ENCODE peak calls at places on chromosomes 11 and 22, in eight cellular contexts. L is left ventricle myocardium inferior; R is esophagus squamous epithelium; F is CD8-positive, alpha-beta T cell; C is PC-9; Y is IMR-90; K is OCI-LY7; Q is RWPE2. M is an unnamed sample. For H3K36me3, the result is how much of the 10 kb centered on the place peaks cover.

GRCh38 chr11:26572770-26573402 is 823 bp upstream of the MUC15 start:
- DNase-seq in L (no peak), R (no peak), F (no peak), C (peak), Y (no peak), K (no peak), Q (no peak), M (no peak)

GRCh38 chr11:36012410-36012809 is 68.5 kb downstream of the LDLRAD3 start:
- DNase-seq in L (no peak), R (no peak), F (no peak), C (no peak), Y (peak), K (no peak), Q (no peak), M (no peak)

GRCh38 chr22:40000171-40000570 is 5.4 kb downstream of the FAM83F start:
- DNase-seq in L (no peak), R (no peak), F (no peak), C (no peak), Y (no peak), K (no peak), Q (no peak), M (no peak)

GRCh38 chr11:10777806-10778205 is 26.8 kb downstream of the CTR9 start:
- DNase-seq in L (no peak), R (no peak), F (no peak), C (no peak), Y (peak), K (no peak), Q (no peak), M (no peak)

GRCh38 chr11:104000798-104001197 is 35.6 kb upstream of the DDI1 start:
- DNase-seq in L (no peak), R (no peak), F (no peak), C (no peak), Y (peak), K (no peak), Q (no peak), M (no peak)

GRCh38 chr11:86091566-86091965 is 22.7 kb upstream of the PICALM start:
- DNase-seq in L (no peak), R (no peak), F (no peak), C (no peak), Y (peak), K (no peak), Q (no peak), M (no peak)

GRCh38 chr11:72085836-72086475 is 5.3 kb downstream of the LRRC51 start:
- DNase-seq in L (no peak), R (no peak), F (no peak), C (no peak), Y (no peak), K (no peak), Q (no peak), M (no peak)

GRCh38 chr11:83819936-83820549 is 533.9 kb upstream of the CCDC90B start:
- DNase-seq in L (no peak), R (no peak), F (no peak), C (no peak), Y (peak), K (peak), Q (no peak), M (no peak)

GRCh38 chr11:95461858-95462257 is 230.9 kb upstream of the SESN3 start:
- DNase-seq in L (no peak), R (no peak), F (no peak), C (no peak), Y (no peak), K (peak), Q (no peak), M (no peak)

GRCh38 chr11:63508009-63508408 is 2.1 kb downstream of the LGALS12 start:
- DNase-seq in L (peak), R (no peak), F (no peak), C (peak), Y (no peak), K (peak), Q (no peak), M (peak)

GRCh38 chr11:110921742-110922200 is 209.5 kb upstream of the ARHGAP20 start:
- DNase-seq in L (no peak), R (no peak), F (no peak), C (no peak), Y (peak), K (no peak), Q (no peak), M (no peak)

GRCh38 chr11:1437500-1437899 is 47.8 kb downstream of the BRSK2 start:
- DNase-seq in L (peak), R (no peak), F (no peak), C (peak), Y (peak), K (no peak), Q (no peak), M (peak)

GRCh38 chr11:106495046-106495445 is 417.6 kb downstream of the AASDHPPT start:
- DNase-seq in L (no peak), R (no peak), F (no peak), C (no peak), Y (peak), K (no peak), Q (no peak), M (no peak)

GRCh38 chr11:27218498-27219038 is 144.4 kb downstream of the CCDC34 start:
- DNase-seq in L (no peak), R (no peak), F (no peak), C (peak), Y (peak), K (no peak), Q (no peak), M (no peak)

GRCh38 chr11:47372422-47372821 is 5.9 kb downstream of the SPI1 start:
- DNase-seq in L (no peak), R (no peak), F (no peak), C (no peak), Y (no peak), K (no peak), Q (no peak), M (no peak)
- TF ChIP-seq CTCF in L (no peak), R (no peak), F (no peak), C (no peak), Y (no peak), K (no peak), Q (no peak), M (no peak)

DNA sequence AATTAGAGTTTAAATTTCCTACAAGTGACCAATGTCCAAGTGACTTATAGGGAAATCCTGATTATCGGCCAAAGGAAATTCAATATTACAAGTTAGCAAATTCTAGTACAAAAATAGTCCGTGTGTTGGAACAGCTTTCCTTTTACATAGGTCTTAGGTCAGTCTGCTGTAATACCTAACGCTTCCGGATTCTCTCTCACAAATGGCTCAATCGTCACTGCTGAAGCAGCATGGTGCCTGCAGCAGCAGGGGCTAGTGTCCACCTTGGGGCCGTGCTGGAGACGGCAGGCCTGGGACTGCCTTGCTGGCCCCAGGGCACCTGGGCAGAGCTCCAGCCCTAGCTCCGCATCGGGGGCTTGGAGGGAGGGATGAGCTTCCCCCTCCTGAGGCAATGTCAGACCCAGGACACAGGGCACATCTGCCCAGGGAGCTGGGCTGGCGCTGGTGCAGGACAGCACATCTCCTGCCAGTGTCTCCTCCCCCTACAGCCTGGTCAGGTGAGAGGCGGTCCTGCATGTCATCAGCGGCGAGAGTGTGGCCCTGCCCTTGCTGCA is 39.4 kb upstream of the CLTCL1 start:
- DNase-seq in L (no peak), R (no peak), F (no peak), C (no peak), Y (no peak), K (no peak), Q (no peak), M (no peak)
- H3K36me3 ChIP-seq in L (half or more), R (under half), F (under half), C (under half), Y (under half), K (half or more), Q (half or more), M (under half)

GRCh38 chr11:92554662-92555061 is 330.0 kb downstream of the FAT3 start:
- DNase-seq in L (no peak), R (no peak), F (no peak), C (no peak), Y (no peak), K (no peak), Q (no peak), M (no peak)

GRCh38 chr11:92550411-92550810 is 325.8 kb downstream of the FAT3 start:
- DNase-seq in L (no peak), R (no peak), F (no peak), C (no peak), Y (no peak), K (no peak), Q (no peak), M (no peak)

GRCh38 chr11:92556435-92556834 is 331.8 kb downstream of the FAT3 start:
- DNase-seq in L (no peak), R (no peak), F (no peak), C (peak), Y (peak), K (no peak), Q (no peak), M (no peak)

GRCh38 chr11:92550871-92551270 is 326.3 kb downstream of the FAT3 start:
- DNase-seq in L (no peak), R (no peak), F (no peak), C (no peak), Y (no peak), K (no peak), Q (no peak), M (no peak)

DNA sequence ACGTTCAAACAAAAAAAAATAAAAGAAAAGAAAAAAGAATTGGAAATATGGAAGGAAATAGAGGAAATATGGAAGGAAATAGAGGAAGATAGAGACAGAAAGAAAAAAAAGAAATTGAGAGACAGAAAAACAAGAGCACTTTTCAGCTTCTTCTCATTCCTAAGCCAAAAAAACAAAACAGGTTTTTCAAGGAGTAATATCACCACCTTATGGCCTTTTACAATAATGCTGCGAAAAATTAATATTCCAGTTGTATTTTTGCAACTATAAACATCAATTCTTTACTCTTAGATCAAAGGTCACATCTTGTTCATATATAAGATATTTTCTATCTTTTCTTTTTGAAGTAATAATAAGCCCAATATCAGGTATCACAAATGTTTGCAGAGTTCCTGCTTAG is 328.3 kb downstream of the FAT3 start:
- DNase-seq in L (no peak), R (no peak), F (no peak), C (no peak), Y (peak), K (no peak), Q (no peak), M (no peak)
- TF ChIP-seq CTCF in L (no peak), R (no peak), F (no peak), C (peak), Y (peak), K (peak), Q (peak), M (peak)

GRCh38 chr11:118897721-118898310 is 14.1 kb downstream of the CXCR5 start:
- DNase-seq in L (no peak), R (no peak), F (no peak), C (no peak), Y (no peak), K (no peak), Q (no peak), M (peak)
- H3K36me3 ChIP-seq in L (under half), R (under half), F (under half), C (under half), Y (half or more), K (under half), Q (under half), M (under half)

DNA sequence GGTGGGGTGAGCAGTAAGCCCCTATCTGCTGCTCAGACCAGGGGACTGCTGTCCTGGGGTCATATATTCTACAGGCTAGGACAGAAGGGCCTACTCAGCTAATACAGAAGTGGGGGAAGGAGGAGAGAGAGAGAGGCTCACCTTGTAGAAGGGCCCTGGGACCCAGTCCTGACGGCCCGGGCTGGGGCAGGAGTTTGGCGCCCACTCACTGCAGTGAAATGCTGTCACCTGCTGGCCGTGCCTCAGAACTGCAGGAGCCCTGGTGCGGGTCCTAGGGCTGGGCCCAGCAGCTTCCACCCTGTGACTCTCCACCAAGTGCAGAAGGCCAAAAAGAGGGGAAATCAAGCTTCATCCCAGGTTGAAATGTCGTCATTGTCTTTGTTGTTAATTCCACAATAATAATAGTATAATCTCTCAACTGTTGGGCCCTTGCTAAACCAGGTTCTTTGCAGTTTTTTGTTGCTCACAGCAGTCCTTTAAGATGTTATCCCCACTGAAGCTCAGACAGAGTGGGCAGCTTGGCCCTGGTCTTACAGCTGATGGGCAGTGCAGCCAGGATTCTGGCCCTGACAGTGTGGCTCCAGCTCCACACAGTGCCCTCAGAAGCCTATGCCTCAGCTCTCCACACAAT is 29.6 kb downstream of the TRIM29 start:
- DNase-seq in L (peak), R (no peak), F (peak), C (peak), Y (peak), K (peak), Q (no peak), M (peak)
- TF ChIP-seq CTCF in L (peak), R (peak), F (peak), C (peak), Y (peak), K (peak), Q (peak), M (peak)

GRCh38 chr11:65506316-65506769 is 7.5 kb downstream of the MALAT1 start:
- DNase-seq in L (no peak), R (no peak), F (peak), C (no peak), Y (no peak), K (no peak), Q (no peak), M (no peak)

GRCh38 chr11:65503923-65504670 is 5.3 kb downstream of the MALAT1 start:
- DNase-seq in L (no peak), R (no peak), F (no peak), C (no peak), Y (peak), K (no peak), Q (no peak), M (no peak)

GRCh38 chr11:65505434-65506315 is 6.8 kb downstream of the MALAT1 start:
- DNase-seq in L (no peak), R (no peak), F (no peak), C (no peak), Y (peak), K (peak), Q (no peak), M (no peak)

GRCh38 chr11:65503606-65503922 is 4.7 kb downstream of the MALAT1 start:
- DNase-seq in L (no peak), R (no peak), F (no peak), C (no peak), Y (peak), K (no peak), Q (no peak), M (no peak)

DNA sequence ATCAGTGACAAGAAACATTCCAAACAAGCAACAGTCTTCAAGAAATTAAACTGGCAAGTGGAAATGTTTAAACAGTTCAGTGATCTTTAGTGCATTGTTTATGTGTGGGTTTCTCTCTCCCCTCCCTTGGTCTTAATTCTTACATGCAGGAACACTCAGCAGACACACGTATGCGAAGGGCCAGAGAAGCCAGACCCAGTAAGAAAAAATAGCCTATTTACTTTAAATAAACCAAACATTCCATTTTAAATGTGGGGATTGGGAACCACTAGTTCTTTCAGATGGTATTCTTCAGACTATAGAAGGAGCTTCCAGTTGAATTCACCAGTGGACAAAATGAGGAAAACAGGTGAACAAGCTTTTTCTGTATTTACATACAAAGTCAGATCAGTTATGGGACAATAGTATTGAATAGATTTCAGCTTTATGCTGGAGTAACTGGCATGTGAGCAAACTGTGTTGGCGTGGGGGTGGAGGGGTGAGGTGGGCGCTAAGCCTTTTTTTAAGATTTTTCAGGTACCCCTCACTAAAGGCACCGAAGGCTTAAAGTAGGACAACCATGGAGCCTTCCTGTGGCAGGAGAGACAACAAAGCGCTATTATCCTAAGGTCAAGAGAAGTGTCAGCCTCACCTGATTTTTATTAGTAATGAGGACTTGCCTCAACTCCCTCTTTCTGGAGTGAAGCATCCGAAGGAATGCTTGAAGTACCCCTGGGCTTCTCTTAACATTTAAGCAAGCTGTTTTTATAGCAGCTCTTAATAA is 6.0 kb downstream of the MALAT1 start:
- DNase-seq in L (no peak), R (no peak), F (no peak), C (no peak), Y (peak), K (no peak), Q (no peak), M (no peak)
- H3K36me3 ChIP-seq in L (half or more), R (under half), F (half or more), C (half or more), Y (half or more), K (half or more), Q (half or more), M (half or more)

GRCh38 chr22:17336061-17336460 is 33.2 kb upstream of the CECR2 start:
- DNase-seq in L (no peak), R (no peak), F (no peak), C (no peak), Y (no peak), K (no peak), Q (no peak), M (no peak)

GRCh38 chr22:17332109-17332508 is 37.2 kb upstream of the CECR2 start:
- DNase-seq in L (no peak), R (no peak), F (no peak), C (no peak), Y (no peak), K (no peak), Q (no peak), M (no peak)

GRCh38 chr22:17331690-17332089 is 37.6 kb upstream of the CECR2 start:
- DNase-seq in L (no peak), R (no peak), F (no peak), C (no peak), Y (no peak), K (no peak), Q (no peak), M (no peak)

GRCh38 chr22:17334983-17335382 is 34.3 kb upstream of the CECR2 start:
- DNase-seq in L (no peak), R (no peak), F (no peak), C (no peak), Y (no peak), K (no peak), Q (no peak), M (no peak)

DNA sequence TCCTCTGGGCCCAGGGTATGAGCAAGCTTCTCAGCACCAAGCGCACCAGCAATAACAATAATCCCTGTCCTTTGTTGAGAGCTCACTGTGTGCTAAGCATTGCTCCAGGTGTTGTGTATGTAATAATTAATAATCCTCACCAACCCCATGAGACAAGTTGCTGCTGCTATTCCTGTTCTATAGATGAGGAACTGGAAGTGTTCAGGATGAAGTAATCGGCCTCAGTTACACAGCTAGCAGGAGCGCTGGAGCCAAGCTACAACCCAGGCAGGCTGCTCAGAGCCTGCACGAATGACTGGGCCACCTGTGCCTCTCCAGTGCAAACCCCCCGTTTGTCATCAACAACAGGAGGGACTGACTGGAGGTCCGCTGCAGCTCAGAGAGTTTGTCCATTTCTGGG is 35.2 kb upstream of the CECR2 start:
- DNase-seq in L (no peak), R (no peak), F (no peak), C (no peak), Y (no peak), K (no peak), Q (no peak), M (no peak)
- TF ChIP-seq CTCF in L (no peak), R (no peak), F (no peak), C (no peak), Y (no peak), K (no peak), Q (no peak), M (no peak)

GRCh38 chr11:115244758-115245157 is 259.5 kb downstream of the CADM1 start:
- DNase-seq in L (no peak), R (no peak), F (no peak), C (no peak), Y (peak), K (no peak), Q (no peak), M (no peak)

GRCh38 chr11:115247404-115247803 is 256.8 kb downstream of the CADM1 start:
- DNase-seq in L (no peak), R (no peak), F (no peak), C (no peak), Y (no peak), K (no peak), Q (no peak), M (no peak)

GRCh38 chr11:115241899-115242298 is 262.3 kb downstream of the CADM1 start:
- DNase-seq in L (no peak), R (no peak), F (no peak), C (no peak), Y (no peak), K (no peak), Q (no peak), M (no peak)

GRCh38 chr11:115242982-115243381 is 261.2 kb downstream of the CADM1 start:
- DNase-seq in L (no peak), R (no peak), F (no peak), C (no peak), Y (no peak), K (no peak), Q (no peak), M (no peak)

DNA sequence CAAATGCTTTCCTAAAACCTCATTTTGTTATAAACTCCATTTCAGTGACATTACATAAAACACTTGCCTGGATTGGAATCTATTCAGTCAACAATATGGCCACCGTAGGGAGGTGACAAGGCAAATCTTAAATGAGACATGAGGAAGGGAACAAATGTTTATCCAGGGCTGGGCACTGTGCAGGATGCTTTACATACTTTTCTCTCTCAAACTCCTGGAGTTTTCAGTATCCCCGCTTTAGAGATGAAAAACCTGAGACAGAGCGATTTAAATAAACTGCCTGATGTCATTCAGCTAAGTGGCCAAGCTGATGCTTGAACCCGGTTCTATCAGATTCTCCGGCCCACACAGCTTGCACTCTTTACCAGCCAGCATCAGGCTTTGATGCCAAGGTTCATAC is 259.9 kb downstream of the CADM1 start:
- DNase-seq in L (no peak), R (no peak), F (no peak), C (no peak), Y (no peak), K (no peak), Q (no peak), M (no peak)
- H3K36me3 ChIP-seq in L (under half), R (under half), F (under half), C (under half), Y (under half), K (under half), Q (under half), M (under half)